ENCODE peak calls at places on chromosome 20, in six cellular contexts. A, O, F, P, G and B are unnamed samples.

GRCh38 chr20:1918766-1919165 is 23.6 kb downstream of the SIRPA start:
- DNase-seq in A (no peak), O (no peak), G (no peak), F (no peak), P (no peak), B (no peak)

GRCh38 chr20:62627901-62628612 is 14.2 kb upstream of the SLCO4A1 start:
- DNase-seq in G (peak), P (no peak), O (no peak), A (no peak), F (no peak), B (no peak)

GRCh38 chr20:8020314-8021079 is 936 bp upstream of the TMX4 start:
- DNase-seq in P (no peak), O (no peak), G (no peak), A (peak), F (no peak), B (no peak)

GRCh38 chr20:62405108-62405980 is 1.7 kb downstream of the CABLES2 start:
- DNase-seq in G (no peak), P (peak), A (peak), F (peak), O (no peak), B (peak)

GRCh38 chr20:19628570-19629134 is 129.4 kb upstream of the RIN2 start:
- DNase-seq in O (peak), F (peak), G (peak), A (peak), P (peak), B (peak)

GRCh38 chr20:5715068-5715841 is 34.9 kb upstream of the SHLD1 start:
- DNase-seq in P (no peak), G (no peak), F (no peak), O (no peak), A (no peak), B (no peak)

GRCh38 chr20:2217857-2218529 is 77.8 kb upstream of the TGM3 start:
- DNase-seq in G (no peak), P (no peak), O (no peak), F (peak), A (peak), B (no peak)

GRCh38 chr20:51978081-51978501 is 175.8 kb upstream of the SALL4 start:
- DNase-seq in G (no peak), A (no peak), F (no peak), O (no peak), P (no peak), B (no peak)

GRCh38 chr20:37668166-37668565 is 25.7 kb upstream of the CTNNBL1 start:
- DNase-seq in P (no peak), G (no peak), F (no peak), O (no peak), A (no peak), B (no peak)

GRCh38 chr20:47397652-47398301 is 41.3 kb upstream of the ZMYND8 start:
- DNase-seq in O (no peak), A (no peak), P (no peak), F (no peak), G (no peak), B (no peak)

GRCh38 chr20:24782801-24783630 is 166.1 kb upstream of the CST7 start:
- DNase-seq in O (no peak), G (no peak), F (no peak), P (no peak), A (no peak), B (peak)

GRCh38 chr20:61912665-61913422 is 152.8 kb downstream of the TAF4 start:
- DNase-seq in A (no peak), F (no peak), G (no peak), O (no peak), P (no peak), B (no peak)

GRCh38 chr20:37298190-37298939 is 8.9 kb downstream of the MANBAL start:
- DNase-seq in F (no peak), O (no peak), G (no peak), A (peak), P (no peak), B (no peak)

GRCh38 chr20:45998337-45998736 is 10.4 kb upstream of the MMP9 start:
- DNase-seq in G (no peak), F (no peak), O (no peak), P (no peak), A (peak), B (no peak)

GRCh38 chr20:34538671-34539123 is 19.8 kb upstream of the MAP1LC3A start:
- DNase-seq in F (peak), A (peak), G (no peak), O (no peak), P (peak), B (peak)

GRCh38 chr20:3743251-3743650 is 10.8 kb downstream of the HSPA12B start:
- DNase-seq in P (no peak), G (no peak), A (no peak), O (no peak), F (no peak), B (no peak)

GRCh38 chr20:3747471-3747870 is 15.0 kb downstream of the HSPA12B start:
- DNase-seq in G (no peak), P (no peak), F (no peak), O (no peak), A (no peak), B (no peak)

GRCh38 chr20:3745686-3746173 is 13.2 kb downstream of the HSPA12B start:
- DNase-seq in O (no peak), F (no peak), P (no peak), A (no peak), G (no peak), B (no peak)

GRCh38 chr20:3744037-3744436 is 11.6 kb downstream of the HSPA12B start:
- DNase-seq in A (no peak), G (no peak), O (no peak), F (no peak), P (no peak), B (no peak)

GRCh38 chr20:3744806-3745685 is 12.6 kb downstream of the HSPA12B start:
- DNase-seq in A (no peak), G (no peak), F (peak), O (peak), P (peak), B (no peak)
- H3K4me3 ChIP-seq in A (no peak), G (no peak), F (no peak), O (peak), P (no peak), B (no peak)

GRCh38 chr20:44649976-44650375 is 1.5 kb downstream of the ADA start:
- DNase-seq in A (no peak), F (no peak), P (no peak), O (no peak), G (no peak), B (no peak)
- H3K4me3 ChIP-seq in A (no peak), F (no peak), P (no peak), O (peak), G (no peak), B (no peak)

DNA sequence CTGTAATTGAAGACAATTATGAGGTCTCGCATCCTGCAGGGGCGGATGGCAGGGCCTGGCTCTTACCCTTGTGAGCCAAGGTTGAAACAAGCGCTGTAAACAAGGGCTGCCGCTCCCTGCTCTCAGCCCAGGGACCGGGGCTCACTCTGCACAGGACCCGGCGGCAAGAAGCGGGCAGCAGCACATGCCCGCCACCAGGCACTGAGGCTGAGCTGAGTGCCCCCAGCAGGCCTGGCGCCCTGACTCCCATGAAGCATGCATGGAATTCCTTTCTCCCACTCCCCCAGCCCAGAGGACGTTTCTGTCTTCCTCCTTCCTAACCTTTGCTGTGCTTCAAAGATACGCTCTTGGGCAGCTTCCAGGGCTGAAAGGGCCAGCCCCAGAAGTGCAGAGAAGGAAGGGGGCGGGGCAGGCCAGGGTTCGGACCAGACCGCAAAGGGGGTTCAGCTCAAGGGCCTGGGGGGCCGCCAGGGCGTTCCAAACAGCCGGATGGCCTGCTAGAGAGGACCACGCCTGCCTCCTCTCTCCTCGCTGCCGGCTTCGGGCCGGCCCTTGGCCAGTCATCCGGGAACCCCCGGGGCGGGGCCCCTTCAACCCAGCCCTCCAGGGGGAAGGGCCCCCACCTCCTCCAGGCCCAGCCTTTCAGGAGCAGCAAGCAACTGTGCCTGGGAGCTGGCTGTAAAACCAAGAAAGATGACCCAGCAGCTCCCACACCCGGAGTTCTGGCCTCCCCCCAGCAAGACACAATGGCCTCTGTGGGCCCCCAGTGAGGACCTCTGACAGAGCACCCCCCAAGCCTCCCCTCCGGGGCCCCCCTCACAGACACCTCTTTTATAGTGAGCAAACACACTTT is 109.9 kb downstream of the NOL4L start:
- DNase-seq in F (peak), G (peak), A (no peak), O (no peak), P (peak), B (no peak)
- H3K4me3 ChIP-seq in F (no peak), G (peak), A (no peak), O (no peak), P (no peak), B (no peak)

GRCh38 chr20:50733644-50734349 is 2.4 kb downstream of the PARD6B start:
- DNase-seq in F (no peak), O (no peak), P (no peak), G (no peak), A (no peak), B (no peak)
- H3K4me3 ChIP-seq in F (no peak), O (peak), P (no peak), G (no peak), A (no peak), B (no peak)

GRCh38 chr20:3413393-3413889 is 6.0 kb upstream of the DNAAF9 start:
- DNase-seq in F (no peak), A (no peak), P (no peak), O (no peak), G (no peak), B (no peak)
- H3K4me3 ChIP-seq in F (no peak), A (no peak), P (no peak), O (no peak), G (no peak), B (no peak)

DNA sequence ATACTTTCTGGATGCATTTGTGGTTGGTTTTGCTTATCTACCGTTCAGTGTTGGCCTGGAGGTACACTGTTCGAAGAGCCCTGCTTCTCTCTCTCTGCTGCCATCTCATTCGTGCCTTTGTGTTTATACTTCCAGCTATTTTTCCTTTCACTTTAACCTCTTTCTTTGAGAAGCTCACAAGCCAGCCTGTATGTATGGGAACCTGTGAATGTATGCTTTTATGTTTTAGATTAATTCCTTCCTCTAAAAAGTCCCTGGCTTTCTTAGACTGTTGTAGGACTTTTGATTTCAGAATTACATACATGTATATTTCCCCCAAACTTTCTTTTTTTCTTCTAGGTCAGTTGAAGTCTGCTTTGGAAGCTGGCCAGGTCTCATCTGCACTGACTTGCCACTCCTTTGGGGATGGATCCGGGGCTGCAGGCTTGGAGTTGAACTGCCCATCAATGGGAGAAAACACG is 83.0 kb downstream of the SCAND1 start:
- DNase-seq in O (peak), G (peak), F (peak), A (no peak), P (peak), B (no peak)
- H3K4me3 ChIP-seq in O (peak), G (peak), F (no peak), A (no peak), P (no peak), B (no peak)

GRCh38 chr20:58112017-58112781 is 116.3 kb downstream of the ANKRD60 start:
- DNase-seq in A (no peak), P (no peak), O (no peak), F (no peak), G (no peak), B (no peak)
- H3K4me3 ChIP-seq in A (no peak), P (no peak), O (no peak), F (no peak), G (no peak), B (no peak)